ENCODE peak calls at places on chromosomes 7 and 10, in five cellular contexts. One of them, this sample, is unnamed.

GRCh38 chr10:124403548-124403947 is 15.2 kb downstream of the OAT start:
- DNase-seq in fibroblast of the aortic adventitia: peak
- DNase-seq in IMR-90: peak
- DNase-seq in OCI-LY7: peak
- DNase-seq in tibial artery: no peak
- DNase-seq in this sample: peak

GRCh38 chr7:118696879-118697278 is 472.4 kb downstream of the ANKRD7 start:
- DNase-seq in fibroblast of the aortic adventitia: no peak
- DNase-seq in IMR-90: no peak
- DNase-seq in OCI-LY7: no peak
- DNase-seq in tibial artery: no peak
- DNase-seq in this sample: no peak

GRCh38 chr7:48299580-48300169 is 128.4 kb downstream of the ABCA13 start:
- DNase-seq in fibroblast of the aortic adventitia: peak
- DNase-seq in IMR-90: peak
- DNase-seq in OCI-LY7: peak
- DNase-seq in tibial artery: no peak
- DNase-seq in this sample: peak

GRCh38 chr10:31707578-31708411 is 220.8 kb downstream of the ARHGAP12 start:
- DNase-seq in fibroblast of the aortic adventitia: peak
- DNase-seq in IMR-90: peak
- DNase-seq in OCI-LY7: peak
- DNase-seq in tibial artery: peak
- DNase-seq in this sample: peak

GRCh38 chr10:126101744-126102143 is 205.4 kb downstream of the FANK1 start:
- DNase-seq in fibroblast of the aortic adventitia: no peak
- DNase-seq in IMR-90: no peak
- DNase-seq in OCI-LY7: peak
- DNase-seq in tibial artery: no peak
- DNase-seq in this sample: no peak

GRCh38 chr10:116733566-116733965 is 8.8 kb downstream of the HSPA12A start:
- DNase-seq in fibroblast of the aortic adventitia: peak
- DNase-seq in IMR-90: peak
- DNase-seq in OCI-LY7: no peak
- DNase-seq in tibial artery: no peak
- DNase-seq in this sample: no peak

GRCh38 chr7:151076863-151077704 is 3.5 kb downstream of the FASTK start:
- DNase-seq in fibroblast of the aortic adventitia: no peak
- DNase-seq in IMR-90: no peak
- DNase-seq in OCI-LY7: no peak
- DNase-seq in tibial artery: no peak
- DNase-seq in this sample: no peak

GRCh38 chr10:47058961-47059391 is 147.7 kb downstream of the PTPN20 start:
- DNase-seq in fibroblast of the aortic adventitia: no peak
- DNase-seq in IMR-90: peak
- DNase-seq in OCI-LY7: no peak
- DNase-seq in tibial artery: no peak
- DNase-seq in this sample: no peak

GRCh38 chr7:124667312-124667711 is 98.3 kb downstream of the GPR37 start:
- DNase-seq in fibroblast of the aortic adventitia: peak
- DNase-seq in IMR-90: peak
- DNase-seq in OCI-LY7: no peak
- DNase-seq in tibial artery: no peak
- DNase-seq in this sample: no peak

GRCh38 chr10:73731588-73732375 is 12.4 kb upstream of the SEC24C start:
- DNase-seq in fibroblast of the aortic adventitia: no peak
- DNase-seq in IMR-90: no peak
- DNase-seq in OCI-LY7: no peak
- DNase-seq in tibial artery: no peak
- DNase-seq in this sample: no peak

GRCh38 chr7:151520419-151521229 is 929 bp upstream of the RHEB start:
- DNase-seq in fibroblast of the aortic adventitia: no peak
- DNase-seq in IMR-90: no peak
- DNase-seq in OCI-LY7: no peak
- DNase-seq in tibial artery: peak
- DNase-seq in this sample: no peak

GRCh38 chr10:111131168-111131799 is 54.5 kb downstream of the ADRA2A start:
- DNase-seq in fibroblast of the aortic adventitia: no peak
- DNase-seq in IMR-90: no peak
- DNase-seq in OCI-LY7: peak
- DNase-seq in tibial artery: no peak
- DNase-seq in this sample: no peak

DNA sequence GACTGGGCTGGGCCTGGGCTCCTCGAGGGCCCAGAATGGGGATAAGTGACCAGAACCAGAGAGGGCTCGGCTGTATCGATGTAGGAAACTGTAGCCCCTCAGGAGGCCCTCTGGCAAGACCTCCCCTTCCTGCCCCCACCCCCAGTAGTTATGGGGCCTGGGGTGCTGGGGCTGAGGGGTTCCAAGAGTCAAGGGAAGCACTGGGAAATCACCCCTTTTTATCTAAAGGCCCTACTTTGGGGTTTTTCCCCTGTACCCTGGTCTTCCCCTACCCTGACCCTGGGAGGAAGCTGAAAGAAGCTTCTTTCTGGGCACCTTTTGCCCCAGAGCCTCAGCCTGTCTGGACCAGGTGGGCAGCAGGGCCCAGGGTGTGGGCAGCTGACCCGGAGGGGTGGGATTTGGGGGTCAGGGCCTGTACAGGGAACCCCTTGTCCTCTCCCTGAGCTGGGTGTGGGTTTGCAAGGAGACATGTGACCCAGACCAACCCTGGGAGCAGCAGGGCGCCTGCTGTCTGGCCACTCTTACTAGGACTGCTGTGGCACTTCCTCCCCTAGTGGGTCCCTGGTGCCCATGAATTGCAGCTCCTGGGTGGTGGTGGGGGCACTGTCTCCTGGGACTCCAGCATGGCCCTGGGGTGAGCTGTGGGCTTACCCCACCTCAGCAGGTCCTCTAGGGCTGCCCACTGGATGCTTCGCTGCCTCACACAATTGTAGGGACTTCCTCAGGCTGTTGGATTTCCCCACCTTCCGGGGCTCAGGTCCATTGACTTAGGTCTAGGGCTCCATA is 1.5 kb downstream of the IRF5 start:
- DNase-seq in fibroblast of the aortic adventitia: no peak
- DNase-seq in IMR-90: no peak
- DNase-seq in OCI-LY7: no peak
- DNase-seq in tibial artery: no peak
- DNase-seq in this sample: no peak
- H3K4me3 ChIP-seq in fibroblast of the aortic adventitia: no peak
- H3K4me3 ChIP-seq in IMR-90: no peak
- H3K4me3 ChIP-seq in OCI-LY7: no peak
- H3K4me3 ChIP-seq in tibial artery: peak
- H3K4me3 ChIP-seq in this sample: no peak

DNA sequence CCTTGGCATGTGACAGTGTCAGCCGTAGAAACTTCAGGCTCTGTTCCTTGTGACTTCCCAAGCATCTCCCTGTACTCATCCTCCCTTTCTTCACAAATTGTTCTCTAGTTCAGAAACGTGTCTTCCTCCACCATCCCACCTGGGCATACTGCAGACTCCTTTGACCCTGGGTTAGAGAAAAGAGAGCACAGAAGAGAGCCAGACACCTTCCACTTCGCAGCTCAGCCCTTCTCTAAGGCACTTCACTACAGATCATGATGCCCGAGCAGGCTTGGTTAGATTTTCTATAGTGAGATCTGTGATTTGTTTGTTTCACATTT is 70.6 kb downstream of the XPNPEP1 start:
- DNase-seq in fibroblast of the aortic adventitia: no peak
- DNase-seq in IMR-90: no peak
- DNase-seq in OCI-LY7: no peak
- DNase-seq in tibial artery: no peak
- DNase-seq in this sample: no peak
- TF ChIP-seq CTCF in fibroblast of the aortic adventitia: no peak
- TF ChIP-seq CTCF in IMR-90: no peak
- TF ChIP-seq CTCF in OCI-LY7: peak
- TF ChIP-seq CTCF in tibial artery: no peak
- TF ChIP-seq CTCF in this sample: no peak

GRCh38 chr7:113790025-113790424 is 128.8 kb downstream of the PPP1R3A start:
- DNase-seq in fibroblast of the aortic adventitia: no peak
- DNase-seq in IMR-90: no peak
- DNase-seq in OCI-LY7: no peak
- DNase-seq in tibial artery: no peak
- DNase-seq in this sample: no peak
- H3K4me3 ChIP-seq in fibroblast of the aortic adventitia: no peak
- H3K4me3 ChIP-seq in IMR-90: no peak
- H3K4me3 ChIP-seq in OCI-LY7: no peak
- H3K4me3 ChIP-seq in tibial artery: no peak
- H3K4me3 ChIP-seq in this sample: no peak

GRCh38 chr7:4103352-4104091 is 578.6 kb upstream of the FOXK1 start:
- DNase-seq in fibroblast of the aortic adventitia: no peak
- DNase-seq in IMR-90: peak
- DNase-seq in OCI-LY7: peak
- DNase-seq in tibial artery: no peak
- DNase-seq in this sample: no peak
- TF ChIP-seq CTCF in fibroblast of the aortic adventitia: no peak
- TF ChIP-seq CTCF in IMR-90: no peak
- TF ChIP-seq CTCF in OCI-LY7: peak
- TF ChIP-seq CTCF in tibial artery: no peak
- TF ChIP-seq CTCF in this sample: peak

DNA sequence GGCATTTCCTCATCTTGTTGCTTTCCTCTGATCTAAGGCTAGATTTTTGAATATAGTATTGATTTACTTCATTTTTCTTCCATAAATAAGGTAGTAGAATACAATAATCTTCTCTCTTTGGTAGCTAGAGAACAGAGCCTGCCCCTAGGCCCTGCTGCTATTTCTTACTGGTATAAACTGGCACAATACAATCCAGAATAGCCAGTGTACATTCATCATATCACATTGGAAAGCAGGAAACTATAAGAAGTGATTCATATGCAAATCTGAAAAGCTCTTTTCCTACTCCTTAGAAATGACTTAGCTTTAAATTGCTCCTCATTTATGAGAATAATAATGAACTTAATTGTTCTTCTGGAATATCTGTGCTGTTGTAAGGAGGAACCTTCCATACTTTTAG is 100.2 kb downstream of the KCND2 start:
- DNase-seq in fibroblast of the aortic adventitia: no peak
- DNase-seq in IMR-90: no peak
- DNase-seq in OCI-LY7: no peak
- DNase-seq in tibial artery: no peak
- DNase-seq in this sample: no peak
- H3K4me3 ChIP-seq in fibroblast of the aortic adventitia: no peak
- H3K4me3 ChIP-seq in IMR-90: no peak
- H3K4me3 ChIP-seq in OCI-LY7: no peak
- H3K4me3 ChIP-seq in tibial artery: no peak
- H3K4me3 ChIP-seq in this sample: no peak

GRCh38 chr10:45308707-45309106 is 6.7 kb downstream of the OR13A1 start:
- DNase-seq in fibroblast of the aortic adventitia: no peak
- DNase-seq in IMR-90: no peak
- DNase-seq in OCI-LY7: peak
- DNase-seq in tibial artery: no peak
- DNase-seq in this sample: no peak
- TF ChIP-seq CTCF in fibroblast of the aortic adventitia: no peak
- TF ChIP-seq CTCF in IMR-90: no peak
- TF ChIP-seq CTCF in OCI-LY7: peak
- TF ChIP-seq CTCF in tibial artery: no peak
- TF ChIP-seq CTCF in this sample: no peak

DNA sequence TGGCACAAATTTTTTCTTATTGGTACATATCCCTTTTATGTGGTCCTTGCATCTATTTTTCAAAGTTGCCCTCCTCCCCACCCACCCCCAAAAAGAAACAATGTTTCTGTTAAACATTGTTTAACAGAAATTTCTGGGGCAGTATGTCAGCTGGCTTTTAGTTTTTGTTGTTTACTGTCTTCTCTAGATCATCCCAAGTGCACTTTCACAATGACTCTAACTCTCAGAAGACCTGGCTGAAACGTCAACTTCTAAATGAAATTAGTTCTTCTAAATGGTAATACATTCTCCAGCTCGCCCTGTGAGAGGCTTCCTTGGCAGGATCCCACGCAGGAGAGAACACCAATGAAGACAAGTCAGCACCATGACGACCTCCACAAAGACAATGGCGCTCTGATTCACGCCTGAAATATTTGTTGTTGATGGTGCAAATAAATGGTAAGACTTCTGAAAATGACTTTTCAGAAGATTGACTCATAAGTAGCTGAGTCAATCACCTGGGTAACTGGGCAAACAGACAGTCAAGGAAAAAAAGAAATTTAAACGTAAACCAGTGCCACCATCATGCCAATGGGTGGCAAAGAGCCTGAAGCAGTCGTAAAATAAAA is 293.7 kb downstream of the FZD1 start:
- DNase-seq in fibroblast of the aortic adventitia: peak
- DNase-seq in IMR-90: peak
- DNase-seq in OCI-LY7: no peak
- DNase-seq in tibial artery: no peak
- DNase-seq in this sample: peak
- H3K4me3 ChIP-seq in fibroblast of the aortic adventitia: no peak
- H3K4me3 ChIP-seq in IMR-90: no peak
- H3K4me3 ChIP-seq in OCI-LY7: no peak
- H3K4me3 ChIP-seq in tibial artery: no peak
- H3K4me3 ChIP-seq in this sample: no peak

DNA sequence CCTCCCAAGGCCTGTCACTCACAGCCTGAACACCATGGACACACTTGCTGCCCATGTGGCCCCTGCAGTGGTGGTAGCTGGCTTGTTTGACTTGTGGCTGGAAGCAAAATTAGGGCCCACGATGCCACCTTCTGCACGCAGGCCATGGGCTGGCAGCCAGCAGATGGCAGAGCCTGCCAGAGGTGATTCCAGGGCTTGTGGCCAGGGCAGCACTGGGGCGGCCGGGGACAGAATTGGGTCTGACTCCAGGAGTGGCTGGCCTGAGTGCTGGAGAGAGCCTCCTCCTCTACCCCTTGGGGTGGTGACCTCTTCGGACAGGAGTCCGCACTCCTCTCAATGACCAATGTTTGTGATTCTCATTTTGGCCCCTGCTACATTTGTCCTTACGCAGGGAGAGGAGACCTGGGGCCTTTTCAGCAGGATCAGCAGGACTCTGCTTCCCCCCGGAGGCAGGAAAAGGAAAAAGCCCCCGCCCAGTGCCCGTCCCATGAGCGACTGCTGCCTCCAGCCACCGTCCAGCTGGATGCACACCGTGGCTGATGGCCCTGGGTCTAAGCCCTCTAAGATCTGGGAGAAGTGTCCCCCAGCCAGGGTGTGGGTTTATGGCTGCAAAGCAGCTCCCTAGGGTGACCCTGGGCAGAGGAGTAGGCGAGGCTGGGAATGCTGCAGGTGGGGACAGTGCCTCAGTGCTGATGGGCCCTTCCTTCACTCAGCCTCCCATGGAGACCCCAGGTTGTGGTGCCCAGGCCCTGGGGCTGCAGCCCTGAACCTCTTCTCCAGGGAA is 26.5 kb downstream of the DNAJB12 start:
- DNase-seq in fibroblast of the aortic adventitia: peak
- DNase-seq in IMR-90: peak
- DNase-seq in OCI-LY7: peak
- DNase-seq in tibial artery: peak
- DNase-seq in this sample: no peak
- TF ChIP-seq CTCF in fibroblast of the aortic adventitia: peak
- TF ChIP-seq CTCF in IMR-90: peak
- TF ChIP-seq CTCF in OCI-LY7: peak
- TF ChIP-seq CTCF in tibial artery: peak
- TF ChIP-seq CTCF in this sample: peak

GRCh38 chr7:98305951-98306535 is 24.6 kb downstream of the BRI3 start:
- DNase-seq in fibroblast of the aortic adventitia: no peak
- DNase-seq in IMR-90: no peak
- DNase-seq in OCI-LY7: no peak
- DNase-seq in tibial artery: no peak
- DNase-seq in this sample: no peak
- H3K4me3 ChIP-seq in fibroblast of the aortic adventitia: no peak
- H3K4me3 ChIP-seq in IMR-90: no peak
- H3K4me3 ChIP-seq in OCI-LY7: no peak
- H3K4me3 ChIP-seq in tibial artery: no peak
- H3K4me3 ChIP-seq in this sample: no peak